ENCODE peak calls at places on chromosomes 1 and 21, in seven cellular contexts. One of them, this sample, is unnamed.

GRCh38 chr1:199574949-199575348 is 452.6 kb upstream of the NR5A2 start:
- DNase-seq in mesendoderm: no peak
- DNase-seq in left ventricle myocardium inferior: no peak
- DNase-seq in AG04450: no peak
- DNase-seq in iPS DF 6.9: no peak
- DNase-seq in IMR-90: no peak
- DNase-seq in GM12865: peak
- DNase-seq in this sample: no peak

GRCh38 chr1:6962390-6962955 is 177.2 kb downstream of the CAMTA1 start:
- DNase-seq in mesendoderm: peak
- DNase-seq in left ventricle myocardium inferior: peak
- DNase-seq in AG04450: no peak
- DNase-seq in iPS DF 6.9: peak
- DNase-seq in IMR-90: no peak
- DNase-seq in GM12865: peak
- DNase-seq in this sample: no peak

GRCh38 chr1:41041866-41042265 is 20.3 kb upstream of the SLFNL1 start:
- DNase-seq in mesendoderm: no peak
- DNase-seq in left ventricle myocardium inferior: no peak
- DNase-seq in AG04450: no peak
- DNase-seq in iPS DF 6.9: no peak
- DNase-seq in IMR-90: peak
- DNase-seq in GM12865: no peak
- DNase-seq in this sample: peak

GRCh38 chr1:112925015-112925414 is 31.0 kb downstream of the SLC16A1 start:
- DNase-seq in mesendoderm: no peak
- DNase-seq in left ventricle myocardium inferior: no peak
- DNase-seq in AG04450: no peak
- DNase-seq in iPS DF 6.9: no peak
- DNase-seq in IMR-90: no peak
- DNase-seq in GM12865: no peak
- DNase-seq in this sample: no peak

GRCh38 chr1:235102993-235103411 is 25.6 kb downstream of the TOMM20 start:
- DNase-seq in mesendoderm: no peak
- DNase-seq in left ventricle myocardium inferior: no peak
- DNase-seq in AG04450: no peak
- DNase-seq in iPS DF 6.9: no peak
- DNase-seq in IMR-90: no peak
- DNase-seq in GM12865: no peak
- DNase-seq in this sample: no peak

GRCh38 chr1:3015269-3015635 is 6.0 kb upstream of the ACTRT2 start:
- DNase-seq in mesendoderm: no peak
- DNase-seq in left ventricle myocardium inferior: peak
- DNase-seq in AG04450: no peak
- DNase-seq in iPS DF 6.9: no peak
- DNase-seq in IMR-90: no peak
- DNase-seq in GM12865: no peak
- DNase-seq in this sample: no peak

GRCh38 chr1:196078691-196079090 is 529.5 kb downstream of the KCNT2 start:
- DNase-seq in mesendoderm: no peak
- DNase-seq in left ventricle myocardium inferior: no peak
- DNase-seq in AG04450: no peak
- DNase-seq in iPS DF 6.9: no peak
- DNase-seq in IMR-90: peak
- DNase-seq in GM12865: no peak
- DNase-seq in this sample: no peak

GRCh38 chr21:17491716-17492414 is 21.0 kb upstream of the CXADR start:
- DNase-seq in mesendoderm: peak
- DNase-seq in left ventricle myocardium inferior: no peak
- DNase-seq in AG04450: peak
- DNase-seq in iPS DF 6.9: no peak
- DNase-seq in IMR-90: peak
- DNase-seq in GM12865: peak
- DNase-seq in this sample: peak

GRCh38 chr1:32249831-32250525 is 1.1 kb upstream of the LCK start:
- DNase-seq in mesendoderm: no peak
- DNase-seq in left ventricle myocardium inferior: peak
- DNase-seq in AG04450: no peak
- DNase-seq in iPS DF 6.9: no peak
- DNase-seq in IMR-90: peak
- DNase-seq in GM12865: peak
- DNase-seq in this sample: no peak
- H3K4me3 ChIP-seq in mesendoderm: no peak
- H3K4me3 ChIP-seq in left ventricle myocardium inferior: no peak
- H3K4me3 ChIP-seq in AG04450: no peak
- H3K4me3 ChIP-seq in iPS DF 6.9: no peak
- H3K4me3 ChIP-seq in IMR-90: no peak
- H3K4me3 ChIP-seq in GM12865: peak
- H3K4me3 ChIP-seq in this sample: no peak

DNA sequence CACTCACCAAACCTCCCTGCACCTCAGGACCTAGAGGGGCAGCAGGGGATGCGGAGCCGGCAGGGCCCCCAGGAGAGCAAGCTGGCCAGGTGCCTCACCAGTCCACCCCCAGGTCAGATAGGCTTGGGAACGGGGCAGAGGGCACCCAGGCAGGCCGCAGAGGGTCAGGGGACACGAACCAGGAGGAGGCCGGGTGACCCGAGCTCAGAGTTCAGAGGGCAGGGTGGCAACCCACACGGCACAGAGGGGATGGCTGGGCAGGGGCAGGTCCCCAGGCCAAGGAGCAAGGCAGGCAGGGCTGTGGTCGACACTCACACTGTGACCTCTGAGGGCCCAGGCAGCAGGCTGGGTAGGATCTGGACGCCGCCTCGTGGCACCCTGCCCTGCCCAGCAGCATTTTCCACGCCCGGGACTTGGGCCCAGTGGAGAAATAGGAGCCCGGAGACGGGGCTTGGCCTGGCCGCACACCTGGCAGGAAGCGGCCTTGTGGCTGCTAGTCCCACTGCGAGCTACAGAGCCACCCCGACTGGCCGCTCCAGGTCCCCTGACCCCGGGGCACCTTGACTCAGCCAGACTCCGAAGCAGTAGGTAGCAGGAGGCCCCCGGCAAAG is 5.3 kb downstream of the DVL1 start:
- DNase-seq in mesendoderm: no peak
- DNase-seq in left ventricle myocardium inferior: no peak
- DNase-seq in AG04450: no peak
- DNase-seq in iPS DF 6.9: no peak
- DNase-seq in IMR-90: no peak
- DNase-seq in GM12865: no peak
- DNase-seq in this sample: no peak
- H3K4me3 ChIP-seq in mesendoderm: no peak
- H3K4me3 ChIP-seq in left ventricle myocardium inferior: no peak
- H3K4me3 ChIP-seq in AG04450: no peak
- H3K4me3 ChIP-seq in iPS DF 6.9: no peak
- H3K4me3 ChIP-seq in IMR-90: no peak
- H3K4me3 ChIP-seq in GM12865: no peak
- H3K4me3 ChIP-seq in this sample: no peak

GRCh38 chr1:222892137-222892763 is 77.4 kb downstream of the DISP1 start:
- DNase-seq in mesendoderm: no peak
- DNase-seq in left ventricle myocardium inferior: no peak
- DNase-seq in AG04450: no peak
- DNase-seq in iPS DF 6.9: no peak
- DNase-seq in IMR-90: peak
- DNase-seq in GM12865: no peak
- DNase-seq in this sample: peak
- H3K4me3 ChIP-seq in mesendoderm: no peak
- H3K4me3 ChIP-seq in left ventricle myocardium inferior: no peak
- H3K4me3 ChIP-seq in AG04450: no peak
- H3K4me3 ChIP-seq in iPS DF 6.9: no peak
- H3K4me3 ChIP-seq in IMR-90: no peak
- H3K4me3 ChIP-seq in GM12865: no peak
- H3K4me3 ChIP-seq in this sample: no peak

GRCh38 chr1:15757575-15758401 is 807 bp upstream of the FBLIM1 start:
- DNase-seq in mesendoderm: peak
- DNase-seq in left ventricle myocardium inferior: no peak
- DNase-seq in AG04450: no peak
- DNase-seq in iPS DF 6.9: no peak
- DNase-seq in IMR-90: peak
- DNase-seq in GM12865: no peak
- DNase-seq in this sample: no peak
- H3K4me3 ChIP-seq in mesendoderm: peak
- H3K4me3 ChIP-seq in left ventricle myocardium inferior: peak
- H3K4me3 ChIP-seq in AG04450: peak
- H3K4me3 ChIP-seq in iPS DF 6.9: peak
- H3K4me3 ChIP-seq in IMR-90: peak
- H3K4me3 ChIP-seq in GM12865: no peak
- H3K4me3 ChIP-seq in this sample: peak

GRCh38 chr1:55040083-55040952 is 970 bp downstream of the PCSK9 start:
- DNase-seq in mesendoderm: peak
- DNase-seq in left ventricle myocardium inferior: no peak
- DNase-seq in AG04450: no peak
- DNase-seq in iPS DF 6.9: no peak
- DNase-seq in IMR-90: no peak
- DNase-seq in GM12865: no peak
- DNase-seq in this sample: no peak
- H3K4me3 ChIP-seq in mesendoderm: peak
- H3K4me3 ChIP-seq in left ventricle myocardium inferior: peak
- H3K4me3 ChIP-seq in AG04450: no peak
- H3K4me3 ChIP-seq in iPS DF 6.9: peak
- H3K4me3 ChIP-seq in IMR-90: no peak
- H3K4me3 ChIP-seq in GM12865: no peak
- H3K4me3 ChIP-seq in this sample: peak

DNA sequence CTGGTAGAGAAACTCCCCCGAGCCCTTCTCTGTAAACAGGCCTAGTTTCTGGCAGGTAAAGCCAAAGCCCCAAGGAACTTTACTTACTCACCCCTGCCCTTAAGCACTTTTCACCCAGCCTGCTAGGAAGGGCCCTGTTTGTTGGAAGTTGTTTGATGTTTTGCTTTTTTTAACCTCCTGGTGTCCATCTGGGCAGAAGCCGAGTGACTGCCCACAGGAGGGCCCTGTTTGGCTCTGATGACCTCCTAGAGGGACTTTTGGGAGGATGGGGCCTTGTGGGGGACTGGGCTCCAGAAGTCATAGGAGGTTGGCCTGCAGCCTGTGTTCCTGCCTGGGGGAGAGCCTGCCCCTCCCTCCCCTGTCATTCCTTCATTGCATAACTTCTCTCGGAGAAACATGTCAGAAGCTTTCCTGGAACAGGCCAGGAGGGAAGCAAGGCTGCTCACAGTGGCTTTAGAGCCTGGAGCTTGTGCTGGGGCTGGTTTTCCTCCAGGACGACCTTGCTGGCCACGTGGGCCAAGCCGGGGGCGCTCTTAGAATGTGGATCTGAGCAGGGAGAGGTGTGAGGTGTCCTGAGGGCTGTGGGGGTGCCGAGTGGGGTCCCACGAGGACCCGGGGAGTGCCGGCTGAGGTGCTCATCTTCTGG is 33.9 kb downstream of the COQ8A start:
- DNase-seq in mesendoderm: peak
- DNase-seq in left ventricle myocardium inferior: peak
- DNase-seq in AG04450: no peak
- DNase-seq in iPS DF 6.9: no peak
- DNase-seq in IMR-90: peak
- DNase-seq in GM12865: no peak
- DNase-seq in this sample: peak
- H3K4me3 ChIP-seq in mesendoderm: no peak
- H3K4me3 ChIP-seq in left ventricle myocardium inferior: peak
- H3K4me3 ChIP-seq in AG04450: no peak
- H3K4me3 ChIP-seq in iPS DF 6.9: no peak
- H3K4me3 ChIP-seq in IMR-90: no peak
- H3K4me3 ChIP-seq in GM12865: no peak
- H3K4me3 ChIP-seq in this sample: no peak

This sample was measured in skeletal muscle cell.